ENCODE peak calls at places on chromosomes 2 and 18, in six cellular contexts. W is mesendoderm, J is mesenchymal stem cell, F is IMR-90, P is H9, U is neuronal stem cell. H is an unnamed sample.

GRCh38 chr2:64143154-64144056 is 815 bp downstream of the PELI1 start:
- DNase-seq in W (peak; percentile 52), J (peak; percentile 49), F (peak; percentile 34), P (peak; percentile 43), U (peak; percentile 62), H (peak; percentile 54)

GRCh38 chr2:72275084-72275483 is 127.4 kb upstream of the CYP26B1 start:
- DNase-seq in W (no peak), J (no peak), F (no peak), P (no peak), U (no peak), H (no peak)

GRCh38 chr18:56128153-56128791 is 510.1 kb downstream of the TXNL1 start:
- DNase-seq in W (no peak), J (no peak), F (no peak), P (no peak), U (no peak), H (no peak)

GRCh38 chr2:221423212-221423804 is 148.8 kb downstream of the EPHA4 start:
- DNase-seq in W (no peak), J (no peak), F (no peak), P (no peak), U (no peak), H (no peak)

GRCh38 chr2:112577756-112578155 is 6.7 kb upstream of the CHCHD5 start:
- DNase-seq in W (peak; percentile 42), J (peak; percentile 29), F (peak; percentile 53), P (no peak), U (no peak), H (no peak)

GRCh38 chr2:176114930-176115625 is 1.5 kb upstream of the HOXD10 start:
- DNase-seq in W (no peak), J (no peak), F (no peak), P (peak; percentile 62), U (no peak), H (no peak)

GRCh38 chr18:963276-963675 is 58.6 kb downstream of the ADCYAP1 start:
- DNase-seq in W (no peak), J (no peak), F (no peak), P (no peak), U (no peak), H (no peak)

GRCh38 chr18:48782381-48782841 is 168.4 kb downstream of the SMAD7 start:
- DNase-seq in W (no peak), J (peak; percentile 14), F (no peak), P (no peak), U (no peak), H (no peak)

GRCh38 chr18:12420831-12421421 is 13.2 kb downstream of the PRELID3A start:
- DNase-seq in W (peak; percentile 55), J (no peak), F (no peak), P (peak; percentile 73), U (peak; percentile 59), H (peak; percentile 48)

GRCh38 chr2:72694715-72695496 is 130.9 kb downstream of the EXOC6B start:
- DNase-seq in W (peak; percentile 21), J (peak; percentile 30), F (peak; percentile 67), P (no peak), U (no peak), H (no peak)

GRCh38 chr2:25161055-25161781 is 7.2 kb downstream of the POMC start:
- DNase-seq in W (peak; percentile 42), J (no peak), F (peak; percentile 4), P (peak; percentile 79), U (no peak), H (no peak)

GRCh38 chr2:54635554-54636152 is 87.8 kb upstream of the EML6 start:
- DNase-seq in W (no peak), J (no peak), F (peak; percentile 46), P (no peak), U (no peak), H (no peak)

GRCh38 chr2:44275915-44276279 is 617 bp downstream of the SLC3A1 start:
- DNase-seq in W (no peak), J (peak; percentile 52), F (peak; percentile 36), P (no peak), U (no peak), H (no peak)

GRCh38 chr2:128369126-128369555 is 50.5 kb upstream of the HS6ST1 start:
- DNase-seq in W (peak; percentile 31), J (no peak), F (peak; percentile 12), P (no peak), U (peak; percentile 71), H (no peak)

GRCh38 chr18:61946449-61946848 is 53.6 kb upstream of the RNF152 start:
- DNase-seq in W (no peak), J (peak; percentile 86), F (peak; percentile 88), P (no peak), U (no peak), H (no peak)

GRCh38 chr18:63869374-63869773 is 18.1 kb upstream of the SERPINB2 start:
- DNase-seq in W (no peak), J (peak; percentile 84), F (peak; percentile 91), P (no peak), U (no peak), H (peak; percentile 99)

GRCh38 chr2:129876576-129876975 is 102.9 kb upstream of the RAB6C start:
- DNase-seq in W (no peak), J (no peak), F (no peak), P (no peak), U (no peak), H (no peak)

GRCh38 chr2:201114846-201115245 is 1.1 kb upstream of the CFLAR start:
- DNase-seq in W (peak; percentile 82), J (no peak), F (no peak), P (no peak), U (no peak), H (peak; percentile 46)

GRCh38 chr18:62198259-62198658 is 11.2 kb downstream of the RELCH start:
- DNase-seq in W (no peak), J (no peak), F (no peak), P (no peak), U (no peak), H (peak; percentile 51)

GRCh38 chr18:1306641-1307040 is 402.0 kb downstream of the ADCYAP1 start:
- DNase-seq in W (no peak), J (no peak), F (no peak), P (no peak), U (no peak), H (no peak)

GRCh38 chr2:159362816-159363251 is 76.3 kb upstream of the WDSUB1 start:
- DNase-seq in W (no peak), J (peak; percentile 69), F (peak; percentile 61), P (no peak), U (no peak), H (peak; percentile 14)

GRCh38 chr2:43400508-43400907 is 174.1 kb upstream of the ZFP36L2 start:
- DNase-seq in W (no peak), J (peak; percentile 48), F (peak; percentile 22), P (no peak), U (no peak), H (no peak)

GRCh38 chr2:8575810-8576423 is 105.9 kb upstream of the ID2 start:
- DNase-seq in W (no peak), J (no peak), F (no peak), P (peak; percentile 16), U (no peak), H (no peak)
- H2BK5ac ChIP-seq in W (no peak overlapping the region), J (no peak overlapping the region), F (no peak overlapping the region), P (no peak overlapping the region), U (no peak overlapping the region), H (peak overlapping the region; percentile 24)

GRCh38 chr2:110677530-110678456 is at the start of gene BUB1:
- DNase-seq in W (peak; percentile 98), J (peak; percentile 97), F (peak; percentile 95), P (peak; percentile 97), U (peak; percentile 96), H (peak; percentile 95)

GRCh38 chr2:110679337-110679707 is 1.5 kb upstream of the BUB1 start:
- DNase-seq in W (no peak), J (peak; percentile 25), F (no peak), P (no peak), U (no peak), H (no peak)

GRCh38 chr2:110678457-110679336 is 834 bp upstream of the BUB1 start:
- DNase-seq in W (peak; percentile 17), J (peak; percentile 62), F (peak; percentile 17), P (no peak), U (peak; percentile 36), H (peak; percentile 13)

GRCh38 chr2:110682267-110682666 is 4.4 kb upstream of the BUB1 start:
- DNase-seq in W (no peak), J (no peak), F (no peak), P (no peak), U (no peak), H (no peak)

GRCh38 chr2:110679865-110680264 is 2.0 kb upstream of the BUB1 start:
- DNase-seq in W (no peak), J (no peak), F (no peak), P (no peak), U (no peak), H (no peak)
- H2BK5ac ChIP-seq in W (no peak overlapping the region), J (no peak overlapping the region), F (no peak overlapping the region), P (no peak overlapping the region), U (no peak overlapping the region), H (no peak overlapping the region)

GRCh38 chr2:62195421-62196277 is at the start of gene B3GNT2:
- DNase-seq in W (peak; percentile 84), J (peak; percentile 68), F (peak; percentile 57), P (peak; percentile 80), U (peak; percentile 79), H (peak; percentile 70)
- H2BK5ac ChIP-seq in W (peak within 1 kb of the TSS; percentile 93), J (peak within 1 kb of the TSS; percentile 82), F (peak within 1 kb of the TSS; percentile 51), P (no peak within 1 kb of the TSS), U (peak within 1 kb of the TSS; percentile 95), H (peak within 1 kb of the TSS; percentile 95)

DNA sequence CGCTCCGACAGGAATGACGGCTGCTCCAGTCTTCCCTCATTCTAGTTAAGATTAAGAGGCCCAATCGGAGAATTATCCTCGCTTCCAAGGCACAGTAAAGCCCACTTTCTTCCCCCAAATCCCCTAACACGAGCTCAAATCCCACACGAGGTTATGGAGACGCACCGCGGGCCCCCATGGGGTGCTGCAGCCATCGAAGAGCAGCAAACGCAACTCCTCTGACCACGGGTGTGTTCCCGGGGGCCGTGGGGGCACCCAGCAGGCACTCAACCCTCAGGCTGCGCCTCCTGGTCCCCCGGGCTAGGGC is 446 bp downstream of the COPS9 start:
- DNase-seq in W (no peak), J (no peak), F (no peak), P (no peak), U (no peak), H (no peak)
- H2BK5ac ChIP-seq in W (no peak overlapping the region), J (no peak overlapping the region), F (no peak overlapping the region), P (no peak overlapping the region), U (no peak overlapping the region), H (no peak overlapping the region)

GRCh38 chr2:237530472-237531433 is 35.6 kb upstream of the PRLH start:
- DNase-seq in W (no peak), J (no peak), F (no peak), P (no peak), U (no peak), H (no peak)

GRCh38 chr2:237525559-237526157 is 38.6 kb downstream of the MLPH start:
- DNase-seq in W (no peak), J (no peak), F (no peak), P (no peak), U (no peak), H (no peak)

GRCh38 chr2:237527241-237527640 is 39.1 kb upstream of the PRLH start:
- DNase-seq in W (no peak), J (no peak), F (no peak), P (no peak), U (no peak), H (no peak)

GRCh38 chr2:237529452-237530402 is 36.6 kb upstream of the PRLH start:
- DNase-seq in W (no peak), J (no peak), F (no peak), P (no peak), U (no peak), H (no peak)

DNA sequence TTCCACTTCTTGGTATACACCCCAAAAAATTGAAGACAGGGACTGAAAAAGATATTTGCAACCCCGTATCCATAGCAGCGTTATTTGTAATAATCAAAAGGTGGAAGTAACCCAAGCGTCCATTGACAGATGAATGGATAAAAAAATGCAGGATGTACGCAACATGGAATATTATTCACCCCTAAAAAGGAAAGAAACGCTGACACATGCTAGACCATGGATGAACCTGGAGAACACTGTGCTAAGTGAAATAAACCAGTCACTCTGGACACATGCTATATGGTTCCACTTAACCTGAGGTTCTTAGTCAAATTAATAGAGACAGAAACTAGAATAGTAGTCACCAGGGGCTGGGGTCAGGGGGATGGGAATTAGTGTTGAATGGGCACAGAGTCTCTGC is 38.6 kb upstream of the PRLH start:
- DNase-seq in W (no peak), J (no peak), F (no peak), P (no peak), U (no peak), H (no peak)
- H2BK5ac ChIP-seq in W (no peak overlapping the region), J (no peak overlapping the region), F (no peak overlapping the region), P (no peak overlapping the region), U (no peak overlapping the region), H (no peak overlapping the region)

H was measured in trophoblast cell.